ENCODE peak calls at places on chromosomes 5 and 9, in five cellular contexts. Z, U, G, N and T are unnamed samples.

GRCh38 chr5:77991084-77991483 is 214.9 kb upstream of the TBCA start:
- DNase-seq in N (no peak), G (no peak), Z (no peak), U (no peak), T (no peak)

GRCh38 chr5:67206381-67207328 is 10.1 kb upstream of the CD180 start:
- DNase-seq in G (peak; percentile 69), N (peak; percentile 58), Z (peak; percentile 97), U (peak; percentile 98), T (peak; percentile 100)

GRCh38 chr5:40442346-40442745 is 237.4 kb upstream of the PTGER4 start:
- DNase-seq in N (peak; percentile 38), Z (no peak), G (no peak), U (peak; percentile 12), T (peak; percentile 29)

GRCh38 chr5:174801798-174802197 is 77.4 kb downstream of the MSX2 start:
- DNase-seq in G (no peak), U (peak; percentile 91), Z (no peak), N (no peak), T (no peak)

GRCh38 chr9:73183917-73184861 is 32.5 kb downstream of the ANXA1 start:
- DNase-seq in Z (peak; percentile 44), G (no peak), U (peak; percentile 22), N (peak; percentile 56), T (peak; percentile 63)

GRCh38 chr5:173016621-173017046 is 33.1 kb downstream of the ATP6V0E1 start:
- DNase-seq in N (peak; percentile 47), Z (no peak), U (peak; percentile 87), G (no peak), T (peak; percentile 75)

GRCh38 chr5:72845889-72846288 is 29.4 kb downstream of the TNPO1 start:
- DNase-seq in N (no peak), Z (no peak), G (no peak), U (peak; percentile 42), T (no peak)

GRCh38 chr5:121758640-121759039 is 93.0 kb upstream of the FTMT start:
- DNase-seq in Z (no peak), G (no peak), N (no peak), U (no peak), T (no peak)

GRCh38 chr5:27516437-27516836 is 478.1 kb upstream of the CDH9 start:
- DNase-seq in Z (no peak), U (no peak), G (no peak), N (no peak), T (no peak)

GRCh38 chr5:79840085-79840990 is 150.7 kb downstream of the CMYA5 start:
- DNase-seq in Z (no peak), U (peak; percentile 22), N (no peak), G (no peak), T (no peak)

GRCh38 chr9:129953736-129954135 is 89.3 kb downstream of the FNBP1 start:
- DNase-seq in G (no peak), U (no peak), N (no peak), Z (no peak), T (no peak)

GRCh38 chr5:66596791-66597757 is 881 bp downstream of the MAST4 start:
- DNase-seq in Z (no peak), N (peak; percentile 44), G (no peak), U (peak; percentile 47), T (peak; percentile 60)

GRCh38 chr5:141402553-141403328 is at the start of gene PCDHGA9:
- DNase-seq in Z (no peak), U (peak; percentile 24), N (no peak), G (no peak), T (peak; percentile 20)

GRCh38 chr9:87836951-87837715 is 45.5 kb upstream of the SPATA31E1 start:
- DNase-seq in N (no peak), U (peak; percentile 37), Z (no peak), G (no peak), T (no peak)

GRCh38 chr9:112033237-112034215 is 136.9 kb downstream of the UGCG start:
- DNase-seq in U (no peak), G (no peak), N (no peak), Z (peak; percentile 79), T (no peak)

GRCh38 chr9:16543691-16544090 is 326.8 kb downstream of the BNC2 start:
- DNase-seq in U (peak; percentile 19), N (no peak), Z (no peak), G (no peak), T (no peak)

GRCh38 chr9:14687042-14687719 is 6.1 kb downstream of the ZDHHC21 start:
- DNase-seq in U (peak; percentile 91), N (no peak), G (no peak), Z (no peak), T (peak; percentile 73)

GRCh38 chr9:68974431-68974830 is 39.5 kb downstream of the PRKACG start:
- DNase-seq in Z (peak; percentile 91), N (no peak), G (no peak), U (no peak), T (no peak)

DNA sequence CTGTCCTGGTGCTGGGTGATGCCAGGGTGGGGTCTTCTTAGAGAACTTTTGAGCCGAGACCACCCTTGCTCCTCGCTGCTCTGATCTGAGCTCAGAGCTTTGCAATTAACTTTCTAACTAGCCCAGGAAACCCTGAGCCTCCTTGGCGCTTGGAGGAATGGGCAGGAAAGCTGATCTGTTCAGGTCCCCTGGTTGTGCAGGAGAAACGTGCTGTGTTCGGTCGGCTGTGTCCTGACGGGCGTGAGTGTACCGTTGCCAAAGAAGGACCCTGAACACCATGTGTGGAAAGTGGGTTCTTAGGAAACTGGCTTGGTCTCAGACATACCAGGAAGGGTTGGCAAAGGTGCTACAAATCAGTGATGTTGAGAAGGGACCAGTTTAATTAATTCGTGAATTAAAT is 1.8 kb downstream of the TCF7 start:
- DNase-seq in N (no peak), U (no peak), Z (no peak), G (no peak), T (no peak)
- H3K4me3 ChIP-seq in N (no peak overlapping the region), U (no peak overlapping the region), Z (peak overlapping the region; percentile 60), G (peak overlapping the region; percentile 94), T (no peak overlapping the region)

DNA sequence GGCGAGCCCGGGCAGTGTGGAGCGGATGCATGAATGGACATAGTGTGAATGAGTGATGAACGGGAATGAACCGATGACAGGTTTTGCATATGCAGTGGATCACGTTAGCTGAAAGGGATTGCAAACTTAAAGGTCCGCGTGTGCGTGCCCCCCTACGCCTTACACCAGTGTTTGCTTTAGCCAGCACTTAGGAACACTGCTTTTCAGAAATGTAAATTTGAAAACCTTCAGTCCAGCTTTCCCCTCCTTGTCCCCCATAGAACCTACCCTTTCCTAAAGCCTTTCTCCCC is 692 bp downstream of the PSAT1 start:
- DNase-seq in U (no peak), N (no peak), Z (no peak), G (no peak), T (peak; percentile 69)
- H3K4me3 ChIP-seq in U (peak overlapping the region; percentile 61), N (peak overlapping the region; percentile 77), Z (peak overlapping the region; percentile 59), G (peak overlapping the region; percentile 84), T (peak overlapping the region; percentile 99)

GRCh38 chr5:180690562-180690961 is 41.2 kb upstream of the FLT4 start:
- DNase-seq in U (no peak), Z (no peak), G (no peak), N (no peak), T (no peak)

GRCh38 chr5:180691046-180691445 is 41.6 kb upstream of the FLT4 start:
- DNase-seq in G (no peak), N (no peak), U (no peak), Z (no peak), T (no peak)

GRCh38 chr5:180684623-180685161 is 35.3 kb upstream of the FLT4 start:
- DNase-seq in Z (no peak), U (no peak), G (no peak), N (no peak), T (no peak)

GRCh38 chr5:180689071-180689694 is 39.8 kb upstream of the FLT4 start:
- DNase-seq in Z (no peak), N (no peak), U (no peak), G (no peak), T (no peak)

GRCh38 chr5:180688326-180689070 is 39.1 kb upstream of the FLT4 start:
- DNase-seq in N (no peak), Z (no peak), G (no peak), U (no peak), T (no peak)
- H3K4me3 ChIP-seq in N (no peak overlapping the region), Z (no peak overlapping the region), G (peak overlapping the region; percentile 61), U (no peak overlapping the region), T (no peak overlapping the region)

GRCh38 chr5:127707209-127707608 is 4.0 kb downstream of the CCDC192 start:
- DNase-seq in N (no peak), U (no peak), Z (no peak), G (no peak), T (no peak)
- H3K4me3 ChIP-seq in N (no peak overlapping the region), U (no peak overlapping the region), Z (no peak overlapping the region), G (no peak overlapping the region), T (no peak overlapping the region)

DNA sequence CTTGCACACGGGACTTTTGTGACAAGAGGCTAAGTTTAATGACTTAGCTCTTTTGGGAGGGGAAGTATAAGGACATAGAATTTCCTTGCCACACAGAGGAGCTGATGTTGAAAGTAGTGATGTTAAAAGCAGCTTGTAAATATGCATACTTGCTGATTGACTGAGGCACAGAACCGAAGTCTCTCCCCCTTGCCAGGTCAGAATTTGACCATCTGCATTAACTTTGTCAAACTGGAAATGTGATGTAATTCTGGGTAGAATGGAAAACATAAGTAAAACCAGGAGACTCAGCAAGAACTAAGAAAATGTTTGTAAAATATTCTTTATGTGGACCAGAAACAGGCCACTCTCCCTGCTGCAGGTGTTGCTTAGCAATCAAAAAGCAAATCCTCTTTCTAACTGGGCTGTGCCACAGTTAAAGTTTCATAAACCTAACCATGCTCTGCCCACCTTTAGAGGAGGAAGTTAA is 284.2 kb downstream of the NR3C1 start:
- DNase-seq in G (no peak), Z (peak; percentile 56), N (no peak), U (no peak), T (no peak)
- H3K4me3 ChIP-seq in G (no peak overlapping the region), Z (no peak overlapping the region), N (no peak overlapping the region), U (no peak overlapping the region), T (no peak overlapping the region)

DNA sequence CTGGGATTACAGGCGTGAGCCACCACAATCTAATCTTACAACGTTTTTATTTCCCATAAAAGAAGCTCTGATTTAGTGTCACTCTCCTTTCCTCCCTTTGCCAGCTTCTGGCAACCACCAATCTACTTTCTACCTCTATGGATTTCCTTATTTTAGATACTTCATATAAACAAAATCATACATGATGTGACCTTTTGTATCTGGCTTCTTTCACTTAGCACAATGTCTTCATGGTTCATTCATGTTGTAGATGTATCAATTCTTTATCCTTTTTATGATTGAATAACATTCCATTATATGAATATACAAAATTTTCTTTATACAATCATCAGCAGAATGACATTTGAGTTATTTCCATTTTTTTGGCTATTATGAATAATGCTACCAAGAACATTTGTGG is 9.7 kb upstream of the TRIO start:
- DNase-seq in U (no peak), Z (no peak), G (no peak), N (no peak), T (no peak)
- H3K4me3 ChIP-seq in U (no peak overlapping the region), Z (no peak overlapping the region), G (no peak overlapping the region), N (no peak overlapping the region), T (no peak overlapping the region)

DNA sequence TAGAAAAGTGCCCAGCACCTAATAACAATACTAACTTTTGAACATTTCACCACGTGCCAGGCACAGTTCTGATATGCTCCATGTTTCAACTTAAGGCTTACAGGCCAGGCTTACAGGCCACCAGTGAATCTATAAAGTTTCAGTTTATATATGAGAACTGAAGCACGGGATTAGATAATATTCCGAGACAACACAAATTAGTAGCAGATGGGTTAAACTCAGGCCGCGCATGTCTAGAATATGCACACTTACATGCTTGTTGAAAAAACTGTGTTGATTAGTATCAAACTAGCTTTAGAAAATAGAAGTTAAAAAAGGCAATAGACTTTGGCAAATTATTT is 587.9 kb downstream of the MTRR start:
- DNase-seq in Z (no peak), G (no peak), N (no peak), U (no peak), T (no peak)
- H3K4me3 ChIP-seq in Z (no peak overlapping the region), G (peak overlapping the region; percentile 79), N (no peak overlapping the region), U (no peak overlapping the region), T (no peak overlapping the region)